ENCODE peak calls at places on chromosomes 13 and 19, in four cellular contexts. C is trophoblast cell, U is H9, O is neuronal stem cell. H is an unnamed sample.

GRCh38 chr19:12495002-12495802 is 10.6 kb upstream of the ZNF709 start:
- DNase-seq in O (peak), C (peak), U (peak), H (peak)

GRCh38 chr13:40895715-40896184 is 106.3 kb downstream of the SLC25A15 start:
- DNase-seq in C (no peak), O (no peak), U (no peak), H (no peak)

GRCh38 chr19:55460670-55461258 is 678 bp downstream of the ISOC2 start:
- DNase-seq in C (peak), O (peak), U (peak), H (peak)

GRCh38 chr19:18126097-18126496 is 26.9 kb upstream of the PIK3R2 start:
- DNase-seq in O (no peak), C (no peak), U (no peak), H (no peak)

GRCh38 chr13:111336666-111337065 is 16.2 kb downstream of the TEX29 start:
- DNase-seq in O (no peak), U (no peak), C (peak), H (no peak)

GRCh38 chr19:2424686-2425621 is 2.4 kb downstream of the TIMM13 start:
- DNase-seq in O (peak), C (peak), U (peak), H (peak)

GRCh38 chr13:44879452-44880058 is 109.7 kb downstream of the NUFIP1 start:
- DNase-seq in O (no peak), C (peak), U (no peak), H (peak)

GRCh38 chr19:1322198-1322981 is 36.7 kb downstream of the EFNA2 start:
- DNase-seq in O (no peak), C (no peak), U (no peak), H (no peak)

GRCh38 chr19:44640518-44640917 is 3.2 kb upstream of the PVR start:
- DNase-seq in O (no peak), U (no peak), C (peak), H (peak)

GRCh38 chr19:17775991-17776803 is 18.7 kb upstream of the B3GNT3 start:
- DNase-seq in C (no peak), O (no peak), U (no peak), H (no peak)

GRCh38 chr13:67855837-67856238 is 625.7 kb upstream of the PCDH9 start:
- DNase-seq in O (no peak), C (no peak), U (no peak), H (no peak)

GRCh38 chr19:15369594-15369891 is 10.0 kb downstream of the AKAP8 start:
- DNase-seq in U (no peak), C (no peak), O (no peak), H (no peak)

GRCh38 chr13:78020861-78021260 is 102.2 kb upstream of the EDNRB start:
- DNase-seq in C (no peak), O (peak), U (no peak), H (peak)

GRCh38 chr19:44925114-44925891 is 10.9 kb downstream of the APOC1 start:
- DNase-seq in U (no peak), C (peak), O (no peak), H (peak)

GRCh38 chr13:39512687-39513086 is 90.3 kb downstream of the LHFPL6 start:
- DNase-seq in U (no peak), C (peak), O (no peak), H (no peak)
- H2BK12ac ChIP-seq in U (no peak), C (no peak), O (no peak), H (no peak)

GRCh38 chr13:30652746-30653145 is 35.0 kb downstream of the USPL1 start:
- DNase-seq in O (no peak), U (no peak), C (no peak), H (no peak)

GRCh38 chr13:30647420-30647819 is 29.7 kb downstream of the USPL1 start:
- DNase-seq in C (no peak), U (no peak), O (no peak), H (no peak)

GRCh38 chr13:30645629-30646028 is 27.9 kb downstream of the USPL1 start:
- DNase-seq in O (no peak), C (no peak), U (no peak), H (no peak)

GRCh38 chr13:30648522-30649012 is 30.8 kb downstream of the USPL1 start:
- DNase-seq in U (no peak), O (no peak), C (no peak), H (no peak)

DNA sequence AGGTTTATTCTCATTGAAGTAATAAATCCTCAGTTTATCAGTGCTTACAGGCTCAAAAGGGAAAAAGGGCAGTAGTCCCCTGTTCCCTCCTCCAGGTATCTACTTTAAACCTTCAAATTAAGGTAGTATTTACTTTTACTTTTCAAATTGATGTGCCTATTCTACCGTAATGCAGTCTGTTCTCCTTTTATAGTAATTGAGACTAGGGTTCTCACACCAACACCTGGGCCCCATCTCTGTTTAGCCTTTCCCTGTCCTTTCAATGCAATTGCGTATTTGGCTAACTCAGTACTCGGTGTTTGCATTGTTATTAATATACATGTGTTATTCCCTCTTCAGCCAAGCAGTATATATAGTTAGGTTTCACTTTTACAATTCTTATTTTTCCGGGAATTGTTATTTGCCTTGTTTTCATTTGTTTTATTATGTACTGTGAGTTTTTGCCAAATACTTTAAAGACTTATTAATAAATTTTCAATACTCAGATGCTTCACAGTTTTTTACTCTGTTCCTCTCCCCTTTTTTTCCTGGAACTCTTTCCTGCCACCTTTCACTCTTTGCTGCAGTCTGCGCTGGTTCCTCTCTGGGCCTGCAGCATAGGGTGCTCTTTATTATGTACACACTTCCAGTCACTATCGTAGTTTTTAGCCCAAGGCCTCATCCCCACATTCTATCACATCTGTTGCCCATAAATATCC is 30.3 kb downstream of the USPL1 start:
- DNase-seq in C (no peak), U (no peak), O (no peak), H (no peak)
- H2BK12ac ChIP-seq in C (no peak), U (no peak), O (no peak), H (no peak)

GRCh38 chr19:49688531-49689132 is 762 bp upstream of the ADM5 start:
- DNase-seq in O (no peak), U (peak), C (no peak), H (no peak)

GRCh38 chr19:49690656-49691242 is at the start of gene CPT1C:
- DNase-seq in U (peak), C (peak), O (peak), H (peak)

GRCh38 chr19:49687566-49688316 is 1.7 kb upstream of the ADM5 start:
- DNase-seq in O (no peak), U (no peak), C (no peak), H (no peak)

GRCh38 chr19:49690073-49690655 is 752 bp upstream of the CPT1C start:
- DNase-seq in U (no peak), O (no peak), C (no peak), H (peak)

GRCh38 chr19:49689133-49690072 is at the start of gene ADM5:
- DNase-seq in C (peak), U (peak), O (no peak), H (no peak)
- H2BK12ac ChIP-seq in C (no peak), U (no peak), O (peak), H (peak)

DNA sequence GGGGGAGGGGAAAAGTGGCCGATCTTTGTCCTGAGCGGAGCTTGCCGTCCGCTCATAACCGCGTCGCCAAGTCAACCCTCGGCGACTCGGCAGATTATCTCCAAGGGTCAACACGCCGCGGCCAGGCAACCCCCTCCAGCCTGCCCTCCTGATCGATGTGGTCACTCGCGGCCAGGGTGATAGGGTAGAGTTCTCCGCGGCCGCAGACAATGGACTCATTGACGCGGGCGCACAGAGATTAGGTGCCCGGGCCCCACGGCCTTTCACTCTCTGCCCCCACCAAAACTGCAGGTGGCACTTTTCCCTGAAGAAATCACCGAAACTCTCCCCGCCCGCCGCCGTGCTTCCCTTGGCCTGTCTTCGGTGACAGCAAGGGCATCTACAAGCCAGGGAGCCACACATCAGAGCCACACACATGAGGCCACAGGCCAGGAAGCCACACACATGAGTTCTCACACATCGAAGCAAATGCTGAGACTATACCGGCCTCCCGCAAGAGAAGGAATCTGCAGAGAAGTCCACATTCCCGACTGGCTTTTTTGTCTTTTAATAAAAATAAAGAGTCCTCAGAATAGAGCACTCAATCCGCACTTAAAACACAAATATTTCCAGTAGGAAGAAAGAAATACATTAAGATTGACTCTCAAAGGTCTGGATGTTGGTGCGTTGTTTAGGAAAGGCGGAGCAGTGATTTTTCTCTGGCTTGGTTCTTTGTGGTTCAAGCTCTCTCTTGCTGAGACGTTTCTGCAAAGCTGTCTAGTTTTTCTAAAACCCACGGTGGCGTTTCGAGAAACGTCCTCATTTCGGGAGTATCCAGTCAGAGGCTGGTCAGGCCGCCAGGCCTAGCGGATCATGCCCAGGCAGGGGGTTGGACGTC is 1.5 kb upstream of the PDX1 start:
- DNase-seq in C (no peak), U (peak), O (peak), H (no peak)
- H2BK12ac ChIP-seq in C (no peak), U (no peak), O (no peak), H (no peak)

DNA sequence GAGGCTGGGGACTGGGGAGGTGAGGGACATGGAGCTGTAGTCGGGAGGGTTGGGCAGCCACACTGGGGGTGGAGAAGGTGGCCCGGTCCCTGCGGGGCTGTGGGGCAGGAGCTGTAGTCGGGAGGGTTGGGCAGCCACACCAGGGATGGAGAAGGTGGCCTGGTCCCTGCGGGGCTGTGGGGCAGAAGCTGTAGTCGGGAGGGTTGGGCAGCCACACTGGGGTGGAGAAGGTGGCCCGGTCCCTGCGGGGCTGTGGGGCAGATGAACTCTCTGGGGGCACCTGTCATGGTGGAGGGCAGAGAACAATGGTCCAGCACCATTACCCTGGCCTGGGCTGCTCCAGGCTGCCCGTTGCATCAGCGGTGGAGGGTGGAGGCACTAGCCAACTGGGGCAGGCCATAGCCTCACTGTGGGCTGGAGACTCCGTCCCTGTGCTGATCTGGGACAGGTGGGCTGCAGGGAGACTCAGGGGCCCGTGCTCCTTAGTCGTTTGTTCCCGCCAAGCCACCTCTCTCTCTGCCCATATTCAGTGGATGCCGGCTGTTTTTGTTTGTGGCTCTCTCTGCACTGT is 51.4 kb downstream of the ATP11A start:
- DNase-seq in C (no peak), O (no peak), U (no peak), H (no peak)
- H2BK12ac ChIP-seq in C (peak), O (no peak), U (no peak), H (peak)